ENCODE peak calls at places on chromosomes 12 and 14, in ten cellular contexts. L is Karpas-422, U is AG04449, T is HFF-Myc, X is COR-L47, A is endothelial cell of umbilical vein, J is type B pancreatic cell, I is astrocyte of the spinal cord, Q is neural progenitor cell, G is IMR-90. Y is an unnamed sample.
A peak's percentile ranks its signal among the peaks of the same experiment; 100 is the strongest.

GRCh38 chr14:104886690-104887622 is 21.9 kb downstream of the CEP170B start:
- DNase-seq in L (no peak), U (no peak), T (no peak), X (no peak), A (no peak), J (no peak), I (no peak), Q (no peak), G (no peak), Y (no peak)

GRCh38 chr12:109127533-109128242 is 11.3 kb downstream of the ACACB start:
- DNase-seq in L (no peak), U (no peak), T (no peak), X (no peak), A (no peak), J (no peak), I (no peak), Q (no peak), G (no peak), Y (peak; percentile 14)

GRCh38 chr12:49776413-49776812 is 35.1 kb downstream of the TMBIM6 start:
- DNase-seq in L (peak; percentile 93), U (no peak), T (no peak), X (peak; percentile 56), A (peak; percentile 68), J (no peak), I (peak; percentile 71), Q (peak; percentile 86), G (peak; percentile 79), Y (no peak)

GRCh38 chr12:45268672-45269406 is 52.9 kb downstream of the ANO6 start:
- DNase-seq in L (peak; percentile 46), U (peak; percentile 69), T (peak; percentile 80), X (peak; percentile 7), A (peak; percentile 99), J (peak; percentile 88), I (peak; percentile 89), Q (peak; percentile 11), G (peak; percentile 82), Y (peak; percentile 86)

GRCh38 chr12:82555699-82556098 is 131.0 kb upstream of the TMTC2 start:
- DNase-seq in L (no peak), U (no peak), T (no peak), X (no peak), A (peak; percentile 45), J (no peak), I (no peak), Q (no peak), G (no peak), Y (no peak)

GRCh38 chr12:91105807-91106206 is 5.5 kb downstream of the LUM start:
- DNase-seq in L (no peak), U (no peak), T (peak; percentile 75), X (no peak), A (no peak), J (no peak), I (no peak), Q (no peak), G (no peak), Y (no peak)

GRCh38 chr12:105935106-105935505 is 203.6 kb downstream of the NUAK1 start:
- DNase-seq in L (no peak), U (no peak), T (no peak), X (no peak), A (no peak), J (no peak), I (peak; percentile 32), Q (no peak), G (peak; percentile 29), Y (no peak)

GRCh38 chr14:69879175-69880047 is at the start of gene SMOC1:
- DNase-seq in L (no peak), U (no peak), T (no peak), X (peak; percentile 89), A (peak; percentile 57), J (peak; percentile 79), I (peak; percentile 80), Q (peak; percentile 95), G (peak; percentile 79), Y (peak; percentile 73)

GRCh38 chr12:46186088-46186487 is 82.8 kb downstream of the SLC38A1 start:
- DNase-seq in L (no peak), U (no peak), T (no peak), X (no peak), A (no peak), J (no peak), I (no peak), Q (no peak), G (no peak), Y (no peak)

GRCh38 chr14:58238252-58239247 is 6.1 kb upstream of the PSMA3 start:
- DNase-seq in L (no peak), U (no peak), T (no peak), X (no peak), A (peak; percentile 6), J (no peak), I (no peak), Q (no peak), G (no peak), Y (no peak)

GRCh38 chr14:29587761-29588160 is 339.9 kb downstream of the PRKD1 start:
- DNase-seq in L (no peak), U (no peak), T (no peak), X (no peak), A (no peak), J (no peak), I (no peak), Q (no peak), G (no peak), Y (no peak)

GRCh38 chr14:63986789-63987533 is 134.2 kb downstream of the SYNE2 start:
- DNase-seq in L (no peak), U (peak; percentile 53), T (no peak), X (no peak), A (no peak), J (no peak), I (peak; percentile 65), Q (no peak), G (peak; percentile 78), Y (no peak)

GRCh38 chr12:64610092-64610659 is at the start of gene RASSF3:
- DNase-seq in L (peak; percentile 94), U (no peak), T (no peak), X (peak; percentile 79), A (peak; percentile 79), J (peak; percentile 86), I (peak; percentile 72), Q (peak; percentile 90), G (peak; percentile 67), Y (peak; percentile 84)

GRCh38 chr12:119544780-119545625 is 48.6 kb upstream of the TMEM233 start:
- DNase-seq in L (peak; percentile 88), U (peak; percentile 28), T (peak; percentile 33), X (peak; percentile 59), A (peak; percentile 76), J (no peak), I (peak; percentile 72), Q (peak; percentile 81), G (peak; percentile 70), Y (no peak)

GRCh38 chr12:53709671-53710070 is 17.6 kb downstream of the CALCOCO1 start:
- DNase-seq in L (no peak), U (no peak), T (no peak), X (no peak), A (no peak), J (no peak), I (no peak), Q (no peak), G (no peak), Y (no peak)

GRCh38 chr12:24850486-24850885 is 98.4 kb downstream of the BCAT1 start:
- DNase-seq in L (no peak), U (no peak), T (no peak), X (no peak), A (peak; percentile 54), J (no peak), I (no peak), Q (no peak), G (no peak), Y (no peak)

GRCh38 chr12:132803883-132804282 is 24.8 kb downstream of the GOLGA3 start:
- DNase-seq in L (no peak), U (no peak), T (no peak), X (no peak), A (no peak), J (no peak), I (no peak), Q (no peak), G (no peak), Y (no peak)

GRCh38 chr14:90655829-90656228 is 160.4 kb downstream of the TTC7B start:
- DNase-seq in L (no peak), U (no peak), T (no peak), X (no peak), A (no peak), J (no peak), I (no peak), Q (no peak), G (no peak), Y (no peak)

GRCh38 chr12:126212827-126213226 is 1147.6 kb downstream of the AACS start:
- DNase-seq in L (no peak), U (no peak), T (no peak), X (no peak), A (no peak), J (no peak), I (no peak), Q (no peak), G (no peak), Y (no peak)

GRCh38 chr14:37583358-37584210 is 11.5 kb downstream of the FOXA1 start:
- DNase-seq in L (no peak), U (no peak), T (no peak), X (peak; percentile 81), A (no peak), J (no peak), I (no peak), Q (peak; percentile 92), G (no peak), Y (no peak)

GRCh38 chr14:103185051-103186027 is 62.1 kb downstream of the TNFAIP2 start:
- DNase-seq in L (peak; percentile 86), U (no peak), T (peak; percentile 27), X (peak; percentile 26), A (peak; percentile 71), J (no peak), I (peak; percentile 48), Q (peak; percentile 53), G (peak; percentile 38), Y (peak; percentile 26)

GRCh38 chr14:32428149-32428548 is 99.1 kb downstream of the AKAP6 start:
- DNase-seq in L (no peak), U (no peak), T (no peak), X (no peak), A (no peak), J (no peak), I (peak; percentile 47), Q (peak; percentile 48), G (peak; percentile 27), Y (no peak)

GRCh38 chr12:93287152-93287551 is 90.6 kb upstream of the NUDT4 start:
- DNase-seq in L (no peak), U (no peak), T (no peak), X (no peak), A (peak; percentile 27), J (no peak), I (no peak), Q (no peak), G (peak; percentile 5), Y (no peak)

GRCh38 chr14:74500417-74501134 is 7.0 kb downstream of the ISCA2 start:
- DNase-seq in L (no peak), U (no peak), T (no peak), X (no peak), A (no peak), J (no peak), I (no peak), Q (peak; percentile 68), G (no peak), Y (peak; percentile 69)

GRCh38 chr12:63917864-63918742 is 73.6 kb downstream of the SRGAP1 start:
- DNase-seq in L (peak; percentile 87), U (peak; percentile 98), T (peak; percentile 89), X (no peak), A (peak; percentile 83), J (no peak), I (peak; percentile 92), Q (no peak), G (peak; percentile 96), Y (no peak)

GRCh38 chr12:131123817-131124216 is 170.1 kb downstream of the ADGRD1 start:
- DNase-seq in L (no peak), U (no peak), T (no peak), X (no peak), A (no peak), J (peak; percentile 61), I (no peak), Q (no peak), G (no peak), Y (peak; percentile 69)

GRCh38 chr12:107748472-107748871 is 12.5 kb downstream of the PRDM4 start:
- DNase-seq in L (no peak), U (peak; percentile 37), T (peak; percentile 45), X (no peak), A (peak; percentile 84), J (no peak), I (peak; percentile 71), Q (no peak), G (peak; percentile 81), Y (no peak)

GRCh38 chr14:37720131-37720530 is 124.7 kb downstream of the TTC6 start:
- DNase-seq in L (no peak), U (no peak), T (no peak), X (no peak), A (no peak), J (no peak), I (no peak), Q (no peak), G (no peak), Y (no peak)

Y was measured in coronary artery.